ENCODE peak calls at places on chromosome 4, in nine cellular contexts. D, E, O, H, X, K, U, G and A are unnamed samples.

GRCh38 chr4:6425911-6426310 is 46.5 kb downstream of the PPP2R2C start:
- DNase-seq in D (no peak), H (no peak), X (no peak), O (no peak), G (no peak), K (no peak), U (no peak), E (no peak), A (no peak)

GRCh38 chr4:72352746-72353145 is 216.3 kb downstream of the ADAMTS3 start:
- DNase-seq in O (no peak), U (no peak), G (no peak), E (no peak), K (no peak), H (no peak), D (no peak), X (no peak), A (no peak)

GRCh38 chr4:185396724-185397402 is at the start of gene ANKRD37:
- DNase-seq in K (no peak), X (no peak), U (no peak), H (peak), D (peak), O (peak), E (peak), G (peak), A (peak)

GRCh38 chr4:141885112-141885511 is 248.7 kb downstream of the IL15 start:
- DNase-seq in G (no peak), X (no peak), O (no peak), H (no peak), D (no peak), U (no peak), E (no peak), K (no peak), A (no peak)

GRCh38 chr4:94038195-94038594 is 169.5 kb upstream of the SMARCAD1 start:
- DNase-seq in U (no peak), H (no peak), K (no peak), O (no peak), X (no peak), E (no peak), G (no peak), D (no peak), A (no peak)

GRCh38 chr4:181970356-181970755 is 272.8 kb upstream of the TENM3 start:
- DNase-seq in D (peak), H (no peak), K (no peak), G (no peak), X (no peak), O (no peak), E (no peak), U (no peak), A (peak)

GRCh38 chr4:129342820-129343219 is 246.9 kb downstream of the C4orf33 start:
- DNase-seq in G (peak), H (no peak), D (peak), K (no peak), O (no peak), U (peak), X (no peak), E (peak), A (no peak)

GRCh38 chr4:141046255-141046654 is 87.0 kb downstream of the RNF150 start:
- DNase-seq in K (no peak), D (peak), O (no peak), E (peak), H (no peak), X (no peak), G (peak), U (no peak), A (no peak)

GRCh38 chr4:86132459-86132858 is 227.4 kb downstream of the MAPK10 start:
- DNase-seq in E (no peak), D (no peak), U (no peak), H (no peak), K (no peak), O (no peak), G (no peak), X (no peak), A (no peak)

GRCh38 chr4:23039813-23040212 is 347.1 kb downstream of the GBA3 start:
- DNase-seq in U (no peak), G (no peak), O (no peak), D (no peak), K (no peak), X (no peak), E (no peak), H (no peak), A (no peak)